ENCODE peak calls at places on chromosomes 3 and 15, in seven cellular contexts. T is endothelial cell; K is stimulated activated CD4-positive, alpha-beta T cell treated with anti-CD3 and anti-CD28 coated beads, Interleukin-4, amount 100 ng/mL, for 24 hours; G is KG1; U is fibroblast of the conjunctiva; Y is activated gamma-delta T cell treated with anti-CD3 and anti-CD28 coated beads, Interleukin-2, amount 50 U/mL, for 16 hours; C is hippocampal formation. V is an unnamed sample.

GRCh38 chr3:180911876-180912303 is 580 bp upstream of the FXR1 start:
- DNase-seq in T (no peak), K (no peak), G (no peak), U (no peak), Y (no peak), C (no peak), V (no peak)

GRCh38 chr3:66133050-66133757 is 87.6 kb upstream of the SLC25A26 start:
- DNase-seq in T (no peak), K (no peak), G (no peak), U (no peak), Y (no peak), C (no peak), V (no peak)

GRCh38 chr3:40313975-40314860 is 4.7 kb downstream of the EIF1B start:
- DNase-seq in T (no peak), K (no peak), G (no peak), U (no peak), Y (no peak), C (no peak), V (no peak)

GRCh38 chr3:26437678-26438077 is 184.9 kb upstream of the LRRC3B start:
- DNase-seq in T (no peak), K (no peak), G (no peak), U (peak; percentile 28), Y (no peak), C (no peak), V (no peak)

GRCh38 chr15:55289011-55289572 is 521 bp downstream of the RAB27A start:
- DNase-seq in T (peak; percentile 5), K (peak; percentile 46), G (no peak), U (no peak), Y (no peak), C (no peak), V (peak; percentile 27)

GRCh38 chr15:72272213-72272996 is at the start of gene PARP6:
- DNase-seq in T (peak; percentile 97), K (peak; percentile 99), G (peak; percentile 96), U (peak; percentile 97), Y (peak; percentile 98), C (peak; percentile 98), V (peak; percentile 100)

GRCh38 chr3:119301001-119301400 is 6.8 kb downstream of the ARHGAP31 start:
- DNase-seq in T (no peak), K (no peak), G (no peak), U (no peak), Y (no peak), C (no peak), V (no peak)

GRCh38 chr3:41464401-41464800 is 265.1 kb downstream of the CTNNB1 start:
- DNase-seq in T (no peak), K (no peak), G (no peak), U (no peak), Y (no peak), C (no peak), V (no peak)

GRCh38 chr15:55868707-55869106 is 124.7 kb downstream of the NEDD4 start:
- DNase-seq in T (no peak), K (no peak), G (no peak), U (no peak), Y (no peak), C (no peak), V (no peak)

GRCh38 chr3:4426782-4427344 is 40.2 kb downstream of the SUMF1 start:
- DNase-seq in T (no peak), K (no peak), G (no peak), U (peak; percentile 81), Y (no peak), C (no peak), V (peak; percentile 51)

GRCh38 chr3:138078901-138079344 is 36.5 kb downstream of the DZIP1L start:
- DNase-seq in T (no peak), K (peak; percentile 11), G (no peak), U (peak; percentile 81), Y (no peak), C (no peak), V (no peak)

GRCh38 chr3:134189848-134190247 is 60.8 kb downstream of the RYK start:
- DNase-seq in T (no peak), K (no peak), G (no peak), U (no peak), Y (no peak), C (no peak), V (no peak)

GRCh38 chr15:25587616-25588340 is 149.0 kb upstream of the UBE3A start:
- DNase-seq in T (no peak), K (no peak), G (no peak), U (no peak), Y (no peak), C (no peak), V (no peak)

GRCh38 chr15:89101302-89102191 is 13.3 kb downstream of the ABHD2 start:
- DNase-seq in T (no peak), K (no peak), G (no peak), U (peak; percentile 87), Y (no peak), C (no peak), V (no peak)

GRCh38 chr3:192916455-192917257 is 1.0 kb downstream of the MB21D2 start:
- DNase-seq in T (peak; percentile 49), K (peak; percentile 36), G (no peak), U (peak; percentile 29), Y (no peak), C (peak; percentile 57), V (peak; percentile 81)

GRCh38 chr15:38398134-38398533 is 55.8 kb upstream of the FAM98B start:
- DNase-seq in T (no peak), K (no peak), G (no peak), U (peak; percentile 75), Y (no peak), C (no peak), V (no peak)

GRCh38 chr3:153706706-153707105 is 414.5 kb upstream of the ARHGEF26 start:
- DNase-seq in T (no peak), K (no peak), G (no peak), U (no peak), Y (no peak), C (no peak), V (no peak)

GRCh38 chr15:60941448-60941847 is 287.7 kb downstream of the RORA start:
- DNase-seq in T (no peak), K (no peak), G (no peak), U (no peak), Y (no peak), C (no peak), V (no peak)

GRCh38 chr3:15755181-15755580 is 42.6 kb downstream of the ANKRD28 start:
- DNase-seq in T (no peak), K (no peak), G (no peak), U (peak; percentile 12), Y (no peak), C (no peak), V (no peak)

GRCh38 chr3:35944915-35945710 is 305.8 kb downstream of the ARPP21 start:
- DNase-seq in T (no peak), K (no peak), G (no peak), U (no peak), Y (no peak), C (no peak), V (no peak)

GRCh38 chr3:134002326-134002725 is 27.4 kb downstream of the SLCO2A1 start:
- DNase-seq in T (no peak), K (no peak), G (no peak), U (peak; percentile 22), Y (no peak), C (no peak), V (no peak)

GRCh38 chr3:119898478-119899177 is 116.7 kb downstream of the NR1I2 start:
- DNase-seq in T (no peak), K (no peak), G (no peak), U (no peak), Y (no peak), C (no peak), V (no peak)

GRCh38 chr3:14773691-14774128 is 45.1 kb upstream of the FGD5 start:
- DNase-seq in T (no peak), K (no peak), G (no peak), U (no peak), Y (no peak), C (no peak), V (no peak)

GRCh38 chr15:61172325-61172724 is 56.8 kb downstream of the RORA start:
- DNase-seq in T (no peak), K (no peak), G (no peak), U (no peak), Y (no peak), C (no peak), V (no peak)

GRCh38 chr3:146382386-146382785 is 87.0 kb downstream of the PLSCR2 start:
- DNase-seq in T (peak; percentile 7), K (no peak), G (no peak), U (peak; percentile 18), Y (no peak), C (no peak), V (no peak)

GRCh38 chr3:127792664-127793292 is 29.5 kb downstream of the MGLL start:
- DNase-seq in T (no peak), K (no peak), G (no peak), U (peak; percentile 98), Y (no peak), C (no peak), V (no peak)

GRCh38 chr15:29825205-29825604 is 2.9 kb upstream of the TJP1 start:
- DNase-seq in T (no peak), K (peak; percentile 13), G (peak; percentile 9), U (no peak), Y (no peak), C (no peak), V (no peak)

GRCh38 chr3:59327324-59327939 is 277.6 kb upstream of the CFAP20DC start:
- DNase-seq in T (no peak), K (no peak), G (no peak), U (no peak), Y (no peak), C (no peak), V (no peak)

GRCh38 chr3:126551066-126551838 is 7.5 kb downstream of the C3orf22 start:
- DNase-seq in T (peak; percentile 1), K (no peak), G (no peak), U (no peak), Y (no peak), C (no peak), V (no peak)

GRCh38 chr15:98653686-98654085 is 5.3 kb downstream of the IGF1R start:
- DNase-seq in T (no peak), K (no peak), G (no peak), U (peak; percentile 65), Y (no peak), C (no peak), V (no peak)

GRCh38 chr15:100147828-100148227 is 193.9 kb downstream of the ADAMTS17 start:
- DNase-seq in T (no peak), K (no peak), G (no peak), U (no peak), Y (no peak), C (no peak), V (no peak)

GRCh38 chr3:127404614-127405598 is 117.1 kb upstream of the PRR20G start:
- DNase-seq in T (no peak), K (no peak), G (no peak), U (no peak), Y (no peak), C (no peak), V (no peak)

GRCh38 chr15:87021771-87022170 is 942.1 kb downstream of the AGBL1 start:
- DNase-seq in T (no peak), K (no peak), G (no peak), U (no peak), Y (no peak), C (no peak), V (no peak)

GRCh38 chr3:56833031-56833430 is 31.3 kb upstream of the ARHGEF3 start:
- DNase-seq in T (no peak), K (no peak), G (no peak), U (no peak), Y (no peak), C (no peak), V (no peak)

GRCh38 chr15:66863382-66864085 is 161.5 kb downstream of the SMAD6 start:
- DNase-seq in T (no peak), K (no peak), G (no peak), U (no peak), Y (no peak), C (no peak), V (peak; percentile 4)

GRCh38 chr3:32045091-32045964 is 61.1 kb upstream of the GPD1L start:
- DNase-seq in T (no peak), K (no peak), G (no peak), U (peak; percentile 83), Y (no peak), C (no peak), V (peak; percentile 25)

GRCh38 chr3:15094187-15094875 is 4.6 kb downstream of the RBSN start:
- DNase-seq in T (no peak), K (no peak), G (no peak), U (no peak), Y (no peak), C (no peak), V (no peak)

GRCh38 chr3:13963137-13963886 is 83.4 kb upstream of the WNT7A start:
- DNase-seq in T (no peak), K (no peak), G (no peak), U (no peak), Y (no peak), C (no peak), V (no peak)

V was measured in HAP-1.